ENCODE peak calls at places on chromosome 3, in five cellular contexts. G, D, K, L and Z are unnamed samples.

GRCh38 chr3:136817448-136817847 is 1.5 kb upstream of the SLC35G2 start:
- DNase-seq in G (peak), D (no peak), K (peak), L (no peak), Z (no peak)

GRCh38 chr3:126156468-126156867 is 23.9 kb downstream of the ALDH1L1 start:
- DNase-seq in G (no peak), D (no peak), K (no peak), L (no peak), Z (peak)

GRCh38 chr3:196735751-196736150 is 3.9 kb upstream of the PAK2 start:
- DNase-seq in G (peak), D (no peak), K (no peak), L (no peak), Z (no peak)

GRCh38 chr3:188734395-188734794 is 437.4 kb upstream of the TPRG1 start:
- DNase-seq in G (no peak), D (no peak), K (peak), L (no peak), Z (no peak)

GRCh38 chr3:186915808-186916796 is 14.2 kb upstream of the ST6GAL1 start:
- DNase-seq in G (no peak), D (no peak), K (no peak), L (no peak), Z (peak)

GRCh38 chr3:23325466-23326065 is 122.4 kb downstream of the UBE2E2 start:
- DNase-seq in G (no peak), D (no peak), K (peak), L (no peak), Z (no peak)

GRCh38 chr3:24270204-24270671 is 224.4 kb downstream of the THRB start:
- DNase-seq in G (no peak), D (peak), K (no peak), L (no peak), Z (no peak)

GRCh38 chr3:132709761-132710160 is 12.4 kb downstream of the NPHP3 start:
- DNase-seq in G (no peak), D (no peak), K (no peak), L (no peak), Z (no peak)

GRCh38 chr3:27532931-27533607 is 48.9 kb upstream of the SLC4A7 start:
- DNase-seq in G (peak), D (no peak), K (peak), L (peak), Z (peak)

GRCh38 chr3:13288732-13289718 is 131.1 kb downstream of the NUP210 start:
- DNase-seq in G (peak), D (no peak), K (peak), L (no peak), Z (no peak)

GRCh38 chr3:149507491-149508324 is 33.2 kb downstream of the TM4SF4 start:
- DNase-seq in G (no peak), D (no peak), K (peak), L (no peak), Z (no peak)

GRCh38 chr3:32428092-32429068 is 36.7 kb downstream of the CMTM7 start:
- DNase-seq in G (no peak), D (no peak), K (no peak), L (no peak), Z (no peak)

GRCh38 chr3:136171097-136171542 is 25.0 kb downstream of the MSL2 start:
- DNase-seq in G (peak), D (no peak), K (no peak), L (no peak), Z (no peak)

GRCh38 chr3:66439666-66440344 is 61.0 kb downstream of the LRIG1 start:
- DNase-seq in G (no peak), D (no peak), K (no peak), L (no peak), Z (no peak)

GRCh38 chr3:8451696-8452095 is 49.9 kb upstream of the LMCD1 start:
- DNase-seq in G (peak), D (no peak), K (no peak), L (no peak), Z (no peak)

GRCh38 chr3:70053293-70053692 is 53.8 kb downstream of the SAMMSON start:
- DNase-seq in G (no peak), D (no peak), K (peak), L (no peak), Z (peak)

GRCh38 chr3:13513051-13513912 is 33.2 kb downstream of the HDAC11 start:
- DNase-seq in G (peak), D (no peak), K (no peak), L (no peak), Z (no peak)

GRCh38 chr3:7397097-7397496 is 536.2 kb downstream of the GRM7 start:
- DNase-seq in G (no peak), D (no peak), K (peak), L (no peak), Z (no peak)

GRCh38 chr3:14676881-14677280 is 1.9 kb downstream of the C3orf20 start:
- DNase-seq in G (no peak), D (no peak), K (no peak), L (no peak), Z (no peak)

GRCh38 chr3:120438971-120439370 is 11.8 kb downstream of the FSTL1 start:
- DNase-seq in G (peak), D (no peak), K (peak), L (no peak), Z (no peak)

GRCh38 chr3:19945405-19946290 is 1.2 kb upstream of the RAB5A start:
- DNase-seq in G (no peak), D (no peak), K (no peak), L (no peak), Z (no peak)

GRCh38 chr3:133294253-133294652 is 105.6 kb upstream of the BFSP2 start:
- DNase-seq in G (peak), D (no peak), K (no peak), L (no peak), Z (no peak)

GRCh38 chr3:70840106-70840870 is 527.9 kb upstream of the MDFIC2 start:
- DNase-seq in G (peak), D (no peak), K (no peak), L (peak), Z (peak)

GRCh38 chr3:153679711-153680110 is 441.5 kb upstream of the ARHGEF26 start:
- DNase-seq in G (no peak), D (no peak), K (no peak), L (no peak), Z (no peak)

DNA sequence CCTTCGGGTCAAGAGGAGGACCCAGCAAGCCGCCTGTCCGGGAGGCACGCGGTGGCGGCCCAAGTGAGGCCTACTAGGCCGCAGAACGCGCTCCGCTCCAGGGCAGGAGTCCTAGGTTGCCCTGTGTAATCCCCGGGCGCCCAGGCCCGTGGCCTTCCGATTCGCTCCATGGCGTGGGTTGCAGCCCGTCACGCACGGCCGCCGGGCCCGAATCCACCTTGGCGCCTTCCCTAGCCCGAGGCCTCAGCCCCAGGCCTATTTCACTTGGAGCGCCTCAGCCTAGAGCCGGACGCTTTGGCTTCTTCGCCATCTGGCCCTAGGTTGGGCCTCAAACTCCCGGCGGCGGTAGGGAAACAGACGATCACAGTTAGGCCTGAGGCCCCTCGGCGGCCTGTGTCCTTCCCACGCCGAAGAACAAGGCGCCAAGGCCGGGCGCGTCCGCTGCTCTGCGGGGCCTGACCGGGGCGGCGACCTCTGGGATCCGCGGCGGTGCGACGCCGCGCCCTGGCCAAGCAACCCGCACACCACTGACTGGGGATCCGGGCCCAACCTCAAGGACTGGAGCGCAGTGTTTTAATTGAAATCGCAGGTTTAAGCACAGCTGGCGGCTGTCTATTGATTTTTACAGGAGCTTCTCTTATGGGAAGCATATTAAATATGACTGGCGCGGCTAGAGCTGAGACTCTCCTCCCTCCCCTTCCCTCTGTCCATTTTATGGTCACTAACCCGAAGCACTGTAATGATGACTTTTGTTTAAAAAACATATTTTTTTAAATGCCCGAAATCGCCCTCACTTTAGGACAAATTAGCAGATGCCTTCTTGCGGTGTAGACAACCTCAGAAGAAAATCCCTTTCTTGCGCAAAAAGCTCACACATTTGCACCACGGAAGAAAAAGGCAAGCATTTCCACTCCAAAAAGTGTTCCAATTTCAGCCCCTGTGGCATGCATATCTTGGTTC is 3.8 kb upstream of the FEZF2 start:
- DNase-seq in G (no peak), D (no peak), K (no peak), L (peak), Z (peak)
- H4K8ac ChIP-seq in G (no peak), D (no peak), K (peak), L (no peak), Z (no peak)

DNA sequence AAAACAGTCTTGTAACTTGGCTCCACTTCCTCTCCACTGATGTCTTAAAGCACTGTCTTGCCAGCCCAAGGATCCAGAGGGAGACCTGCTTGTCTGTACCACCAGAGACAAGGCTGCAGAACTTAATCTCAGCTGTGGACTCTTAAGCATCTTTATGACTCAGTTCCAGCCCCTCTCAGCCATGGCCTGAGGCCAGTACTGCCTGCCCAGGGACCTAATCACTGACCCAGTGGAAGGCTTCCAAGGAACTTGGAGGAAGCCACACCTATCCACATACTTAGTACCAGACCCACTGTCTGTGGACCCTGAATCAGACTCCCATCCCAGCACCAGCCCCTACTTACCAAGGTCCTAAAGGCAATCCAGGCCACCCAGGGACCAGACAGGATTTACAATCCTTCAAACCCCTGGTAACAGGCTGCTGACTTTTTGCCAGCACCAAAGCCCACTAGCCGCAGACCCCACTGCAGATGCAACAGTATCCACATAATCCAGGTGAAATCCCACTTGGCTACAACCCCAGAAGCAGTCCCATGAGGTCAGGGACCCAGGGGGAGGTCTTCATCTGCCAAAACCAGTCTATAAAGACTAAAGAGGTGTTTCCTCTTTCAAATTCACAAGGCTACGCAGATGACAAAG is 41.9 kb upstream of the PRR20G start:
- DNase-seq in G (no peak), D (no peak), K (no peak), L (no peak), Z (no peak)
- H4K8ac ChIP-seq in G (no peak), D (no peak), K (no peak), L (no peak), Z (no peak)

GRCh38 chr3:40992023-40992422 is 207.3 kb upstream of the CTNNB1 start:
- DNase-seq in G (no peak), D (no peak), K (no peak), L (no peak), Z (no peak)
- H4K8ac ChIP-seq in G (no peak), D (no peak), K (no peak), L (no peak), Z (no peak)

GRCh38 chr3:141875374-141875892 is 1.0 kb upstream of the ATP1B3 start:
- DNase-seq in G (peak), D (peak), K (peak), L (peak), Z (peak)

GRCh38 chr3:141876891-141877561 is 583 bp downstream of the ATP1B3 start:
- DNase-seq in G (peak), D (peak), K (peak), L (peak), Z (peak)

GRCh38 chr3:141876381-141876890 is at the start of gene ATP1B3:
- DNase-seq in G (peak), D (peak), K (peak), L (peak), Z (peak)

GRCh38 chr3:141877911-141878310 is 1.5 kb downstream of the ATP1B3 start:
- DNase-seq in G (peak), D (no peak), K (peak), L (no peak), Z (peak)

DNA sequence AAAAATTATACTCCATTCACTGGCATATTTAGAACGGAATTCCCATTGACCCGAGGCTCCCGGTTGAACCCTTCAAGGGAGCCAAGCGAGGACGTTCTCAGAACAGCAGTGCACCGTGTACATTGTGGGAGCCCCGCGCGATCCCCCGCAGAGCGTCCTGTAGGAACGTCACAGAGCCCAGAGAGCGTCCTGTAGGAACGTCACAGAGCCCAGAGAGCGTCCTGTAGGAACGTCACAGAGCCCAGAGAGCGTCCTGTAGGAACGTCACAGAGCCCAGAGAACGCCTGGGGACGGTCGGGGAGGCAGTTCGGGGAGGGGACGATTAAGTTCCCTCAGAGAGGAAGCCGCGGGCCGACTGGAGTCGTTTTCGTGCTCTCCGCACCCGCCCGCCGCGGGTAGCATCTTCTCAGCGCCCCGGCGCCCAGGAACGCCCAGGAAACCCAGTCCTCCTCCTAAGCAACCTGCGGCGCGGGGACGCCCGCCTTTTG is 506 bp upstream of the ATP1B3 start:
- DNase-seq in G (peak), D (peak), K (peak), L (peak), Z (peak)
- H4K8ac ChIP-seq in G (peak), D (no peak), K (no peak), L (no peak), Z (peak)

DNA sequence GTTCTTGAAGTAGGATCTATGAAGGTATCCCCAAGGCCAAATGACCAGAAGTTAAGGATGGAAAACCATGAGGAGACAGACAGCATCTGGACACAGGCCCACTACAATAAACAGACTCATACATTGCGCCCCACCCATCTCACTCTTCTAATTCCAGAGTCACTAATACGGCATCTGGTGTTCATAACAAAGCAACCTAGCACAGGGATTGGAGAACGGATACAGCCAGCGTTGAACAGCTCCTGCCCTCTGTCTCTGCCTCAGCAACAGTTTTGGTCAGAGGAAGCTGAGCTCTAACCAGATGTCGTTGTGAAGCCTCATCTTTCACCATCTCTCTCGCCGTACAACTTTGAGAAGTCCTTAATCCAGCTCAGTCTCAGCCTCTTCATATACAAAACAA is 44.5 kb upstream of the CCDC80 start:
- DNase-seq in G (peak), D (no peak), K (peak), L (no peak), Z (no peak)
- H4K8ac ChIP-seq in G (peak), D (no peak), K (no peak), L (no peak), Z (no peak)

GRCh38 chr3:156750874-156751245 is 75.3 kb upstream of the LEKR1 start:
- DNase-seq in G (peak), D (no peak), K (no peak), L (no peak), Z (peak)
- H4K8ac ChIP-seq in G (peak), D (no peak), K (no peak), L (no peak), Z (no peak)

GRCh38 chr3:184234671-184235380 is 5.4 kb downstream of the VWA5B2 start:
- DNase-seq in G (no peak), D (no peak), K (no peak), L (no peak), Z (no peak)
- H4K8ac ChIP-seq in G (no peak), D (no peak), K (no peak), L (no peak), Z (no peak)

GRCh38 chr3:73624363-73625123 is at the start of gene PDZRN3:
- DNase-seq in G (peak), D (peak), K (peak), L (peak), Z (peak)
- H4K8ac ChIP-seq in G (peak), D (no peak), K (peak), L (no peak), Z (no peak)

GRCh38 chr3:177860236-177860635 is 663.0 kb upstream of the TBL1XR1 start:
- DNase-seq in G (no peak), D (no peak), K (no peak), L (no peak), Z (no peak)
- H4K8ac ChIP-seq in G (no peak), D (no peak), K (no peak), L (no peak), Z (no peak)

GRCh38 chr3:42063886-42064285 is 27.3 kb upstream of the TRAK1 start:
- DNase-seq in G (peak), D (no peak), K (peak), L (no peak), Z (no peak)
- H4K8ac ChIP-seq in G (peak), D (no peak), K (peak), L (no peak), Z (no peak)